ENCODE peak calls at places on chromosome 1, in four cellular contexts. One of them, this sample, is unnamed.

GRCh38 chr1:8133657-8134430 is 107.7 kb upstream of the ERRFI1 start:
- DNase-seq in GM23338: no peak
- DNase-seq in mammary epithelial cell: peak
- DNase-seq in stomach: peak
- DNase-seq in this sample: peak

GRCh38 chr1:14037101-14037807 is 337.3 kb downstream of the PRDM2 start:
- DNase-seq in GM23338: no peak
- DNase-seq in stomach: no peak
- DNase-seq in mammary epithelial cell: no peak
- DNase-seq in this sample: no peak

GRCh38 chr1:50667710-50668356 is 244.6 kb upstream of the DMRTA2 start:
- DNase-seq in GM23338: peak
- DNase-seq in mammary epithelial cell: no peak
- DNase-seq in stomach: no peak
- DNase-seq in this sample: no peak

GRCh38 chr1:228081578-228082259 is 789 bp upstream of the ARF1 start:
- DNase-seq in mammary epithelial cell: no peak
- DNase-seq in stomach: no peak
- DNase-seq in GM23338: peak
- DNase-seq in this sample: no peak

GRCh38 chr1:223219318-223219635 is 76.2 kb upstream of the TLR5 start:
- DNase-seq in mammary epithelial cell: no peak
- DNase-seq in stomach: no peak
- DNase-seq in GM23338: no peak
- DNase-seq in this sample: no peak

GRCh38 chr1:221989741-221990140 is 247.9 kb upstream of the DUSP10 start:
- DNase-seq in GM23338: no peak
- DNase-seq in mammary epithelial cell: no peak
- DNase-seq in stomach: no peak
- DNase-seq in this sample: no peak

GRCh38 chr1:9101510-9102146 is 27.3 kb downstream of the GPR157 start:
- DNase-seq in mammary epithelial cell: peak
- DNase-seq in stomach: no peak
- DNase-seq in GM23338: peak
- DNase-seq in this sample: peak

GRCh38 chr1:160261526-160261877 is 847 bp downstream of the DCAF8 start:
- DNase-seq in mammary epithelial cell: peak
- DNase-seq in GM23338: peak
- DNase-seq in stomach: peak
- DNase-seq in this sample: peak

GRCh38 chr1:189510827-189511226 is 966.8 kb downstream of the BRINP3 start:
- DNase-seq in stomach: no peak
- DNase-seq in GM23338: no peak
- DNase-seq in mammary epithelial cell: no peak
- DNase-seq in this sample: no peak

GRCh38 chr1:155773221-155773620 is 83.8 kb downstream of the GON4L start:
- DNase-seq in stomach: no peak
- DNase-seq in GM23338: no peak
- DNase-seq in mammary epithelial cell: peak
- DNase-seq in this sample: no peak

DNA sequence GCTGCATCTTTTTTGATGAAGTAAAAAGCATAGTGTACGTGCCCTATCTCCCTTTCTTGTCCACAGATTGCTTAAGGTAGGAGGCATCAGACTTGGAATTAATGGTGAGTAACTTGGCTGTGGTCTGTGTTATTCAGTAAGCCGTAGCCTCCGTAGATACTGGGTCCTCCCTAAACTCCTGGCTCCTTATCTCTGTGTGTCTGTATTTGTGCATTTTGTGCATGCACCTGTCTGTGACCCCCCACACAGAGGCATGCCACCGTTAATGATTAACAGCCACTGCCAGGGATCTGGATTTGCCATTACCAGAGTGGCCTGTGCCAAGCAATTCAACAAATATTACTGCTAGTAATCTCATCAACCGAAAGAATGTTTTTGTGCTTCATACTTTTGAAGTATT is 31.9 kb downstream of the MAP3K21 start:
- DNase-seq in GM23338: no peak
- DNase-seq in mammary epithelial cell: no peak
- DNase-seq in stomach: peak
- DNase-seq in this sample: no peak
- TF ChIP-seq CTCF in GM23338: no peak
- TF ChIP-seq CTCF in mammary epithelial cell: no peak
- TF ChIP-seq CTCF in stomach: no peak
- TF ChIP-seq CTCF in this sample: no peak

DNA sequence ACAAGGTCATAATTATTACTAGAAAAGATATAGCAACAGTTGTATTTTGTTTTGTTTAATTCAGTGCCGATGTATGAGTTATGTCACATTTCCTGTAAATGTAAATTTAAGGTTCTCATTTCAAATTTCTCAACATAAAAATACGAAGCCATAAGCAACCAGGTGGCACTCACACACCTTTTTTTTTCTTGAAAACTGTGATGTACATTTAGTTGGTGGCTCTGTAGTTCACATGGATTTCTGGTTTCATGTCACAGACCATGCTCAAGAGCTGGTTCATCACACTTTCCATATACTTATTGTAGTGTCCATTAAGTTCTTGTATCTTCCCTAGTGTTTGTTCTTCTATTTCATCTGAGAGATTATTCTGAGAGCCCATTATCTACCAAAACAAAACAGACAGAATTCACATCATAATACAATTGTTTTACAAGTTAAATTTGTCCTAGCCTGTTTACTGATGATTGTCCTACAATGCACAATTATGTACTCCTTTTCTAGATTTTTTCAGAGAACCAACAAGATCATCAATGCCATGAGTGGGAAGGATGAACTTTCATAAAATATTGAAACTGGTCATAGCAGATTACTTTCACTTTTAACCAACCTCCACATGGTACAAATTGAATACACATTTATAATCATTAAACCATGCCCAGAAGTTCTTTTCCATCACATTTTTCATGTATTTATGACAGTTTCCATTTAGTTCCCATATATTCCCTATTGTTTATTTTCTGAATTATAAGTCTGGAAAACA is 17.1 kb downstream of the ATP6V1G3 start:
- DNase-seq in mammary epithelial cell: no peak
- DNase-seq in GM23338: no peak
- DNase-seq in stomach: no peak
- DNase-seq in this sample: no peak
- TF ChIP-seq CTCF in mammary epithelial cell: no peak
- TF ChIP-seq CTCF in GM23338: no peak
- TF ChIP-seq CTCF in stomach: no peak
- TF ChIP-seq CTCF in this sample: no peak

GRCh38 chr1:4658643-4659042 is 4.2 kb downstream of the AJAP1 start:
- DNase-seq in stomach: no peak
- DNase-seq in mammary epithelial cell: no peak
- DNase-seq in GM23338: no peak
- DNase-seq in this sample: no peak

GRCh38 chr1:4660917-4661594 is 6.6 kb downstream of the AJAP1 start:
- DNase-seq in GM23338: no peak
- DNase-seq in stomach: no peak
- DNase-seq in mammary epithelial cell: no peak
- DNase-seq in this sample: no peak

GRCh38 chr1:4657920-4658585 is 3.6 kb downstream of the AJAP1 start:
- DNase-seq in stomach: no peak
- DNase-seq in GM23338: no peak
- DNase-seq in mammary epithelial cell: no peak
- DNase-seq in this sample: no peak

GRCh38 chr1:4657244-4657789 is 2.9 kb downstream of the AJAP1 start:
- DNase-seq in GM23338: no peak
- DNase-seq in stomach: no peak
- DNase-seq in mammary epithelial cell: no peak
- DNase-seq in this sample: no peak

DNA sequence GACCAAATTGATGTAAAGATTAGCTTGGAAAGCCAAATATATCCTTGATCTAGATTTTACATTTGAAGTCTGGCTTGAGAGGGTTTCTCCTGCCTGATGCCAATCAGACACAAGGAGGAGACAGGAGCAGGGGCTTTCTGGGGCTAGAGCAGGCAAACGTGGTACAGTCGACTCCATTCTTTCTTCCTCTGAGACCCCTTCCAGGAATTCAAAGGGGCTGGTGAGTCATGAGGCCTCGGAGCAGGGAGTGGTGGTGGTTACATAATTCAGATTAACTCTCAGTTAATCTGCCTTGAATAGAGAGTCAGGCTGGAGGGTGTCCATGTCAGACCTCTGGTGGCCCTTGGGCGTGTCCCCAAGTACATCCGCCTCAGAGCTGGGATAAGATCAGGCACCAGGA is 4.8 kb downstream of the AJAP1 start:
- DNase-seq in GM23338: no peak
- DNase-seq in stomach: no peak
- DNase-seq in mammary epithelial cell: no peak
- DNase-seq in this sample: no peak
- TF ChIP-seq CTCF in GM23338: no peak
- TF ChIP-seq CTCF in stomach: no peak
- TF ChIP-seq CTCF in mammary epithelial cell: no peak
- TF ChIP-seq CTCF in this sample: no peak

GRCh38 chr1:192462630-192463029 is 112.9 kb upstream of the RGS1 start:
- DNase-seq in GM23338: no peak
- DNase-seq in mammary epithelial cell: no peak
- DNase-seq in stomach: no peak
- DNase-seq in this sample: no peak

GRCh38 chr1:192463661-192464060 is 111.9 kb upstream of the RGS1 start:
- DNase-seq in GM23338: no peak
- DNase-seq in mammary epithelial cell: no peak
- DNase-seq in stomach: no peak
- DNase-seq in this sample: no peak

GRCh38 chr1:192459467-192459866 is 116.1 kb upstream of the RGS1 start:
- DNase-seq in GM23338: no peak
- DNase-seq in mammary epithelial cell: no peak
- DNase-seq in stomach: no peak
- DNase-seq in this sample: no peak

GRCh38 chr1:192461684-192462083 is 113.9 kb upstream of the RGS1 start:
- DNase-seq in GM23338: no peak
- DNase-seq in stomach: no peak
- DNase-seq in mammary epithelial cell: peak
- DNase-seq in this sample: no peak
- TF ChIP-seq CTCF in GM23338: no peak
- TF ChIP-seq CTCF in stomach: no peak
- TF ChIP-seq CTCF in mammary epithelial cell: no peak
- TF ChIP-seq CTCF in this sample: no peak

GRCh38 chr1:163063131-163064059 is 5.8 kb upstream of the RGS4 start:
- DNase-seq in GM23338: no peak
- DNase-seq in stomach: no peak
- DNase-seq in mammary epithelial cell: no peak
- DNase-seq in this sample: no peak
- TF ChIP-seq CTCF in GM23338: no peak
- TF ChIP-seq CTCF in stomach: no peak
- TF ChIP-seq CTCF in mammary epithelial cell: no peak
- TF ChIP-seq CTCF in this sample: no peak

GRCh38 chr1:231353086-231353485 is 15.0 kb downstream of the SPRTN start:
- DNase-seq in GM23338: no peak
- DNase-seq in mammary epithelial cell: no peak
- DNase-seq in stomach: no peak
- DNase-seq in this sample: no peak

GRCh38 chr1:231351816-231352215 is 13.7 kb downstream of the SPRTN start:
- DNase-seq in GM23338: no peak
- DNase-seq in mammary epithelial cell: no peak
- DNase-seq in stomach: no peak
- DNase-seq in this sample: no peak

GRCh38 chr1:231348442-231348841 is 10.3 kb downstream of the SPRTN start:
- DNase-seq in mammary epithelial cell: no peak
- DNase-seq in GM23338: no peak
- DNase-seq in stomach: no peak
- DNase-seq in this sample: no peak

DNA sequence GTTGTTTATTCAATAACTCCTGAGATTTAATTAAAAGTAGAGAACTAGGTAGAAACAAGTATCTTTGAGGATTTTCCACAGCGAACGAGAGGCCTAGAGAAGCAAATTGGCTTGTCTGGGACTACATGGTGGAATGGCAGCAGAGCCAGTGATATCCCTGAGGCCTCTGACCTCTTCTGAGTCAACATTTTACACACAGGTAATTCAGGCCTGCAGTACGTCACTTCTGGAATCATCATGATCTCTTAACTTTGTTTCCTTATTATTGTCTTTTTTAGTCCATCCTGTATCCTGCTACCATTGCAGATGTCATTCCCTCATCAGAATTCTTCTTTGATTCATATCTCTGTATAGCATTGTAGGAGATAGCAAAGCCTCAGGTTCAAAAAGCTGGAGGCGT is 9.9 kb downstream of the SPRTN start:
- DNase-seq in stomach: no peak
- DNase-seq in GM23338: no peak
- DNase-seq in mammary epithelial cell: no peak
- DNase-seq in this sample: no peak
- TF ChIP-seq CTCF in stomach: no peak
- TF ChIP-seq CTCF in GM23338: no peak
- TF ChIP-seq CTCF in mammary epithelial cell: no peak
- TF ChIP-seq CTCF in this sample: no peak

GRCh38 chr1:179955318-179955638 is 668 bp downstream of the CEP350 start:
- DNase-seq in GM23338: no peak
- DNase-seq in stomach: no peak
- DNase-seq in mammary epithelial cell: peak
- DNase-seq in this sample: no peak

GRCh38 chr1:179952181-179952580 is 2.4 kb upstream of the CEP350 start:
- DNase-seq in stomach: no peak
- DNase-seq in GM23338: no peak
- DNase-seq in mammary epithelial cell: no peak
- DNase-seq in this sample: no peak

GRCh38 chr1:179955731-179956130 is 1.1 kb downstream of the CEP350 start:
- DNase-seq in mammary epithelial cell: no peak
- DNase-seq in stomach: no peak
- DNase-seq in GM23338: no peak
- DNase-seq in this sample: no peak

GRCh38 chr1:179954494-179955317 is at the start of gene CEP350:
- DNase-seq in mammary epithelial cell: peak
- DNase-seq in stomach: peak
- DNase-seq in GM23338: peak
- DNase-seq in this sample: peak

GRCh38 chr1:179953974-179954493 is 576 bp upstream of the CEP350 start:
- DNase-seq in GM23338: peak
- DNase-seq in mammary epithelial cell: peak
- DNase-seq in stomach: no peak
- DNase-seq in this sample: peak
- TF ChIP-seq CTCF in GM23338: no peak
- TF ChIP-seq CTCF in mammary epithelial cell: peak
- TF ChIP-seq CTCF in stomach: no peak
- TF ChIP-seq CTCF in this sample: no peak

GRCh38 chr1:107897428-107898339 is 67.3 kb downstream of the VAV3 start:
- DNase-seq in GM23338: no peak
- DNase-seq in mammary epithelial cell: no peak
- DNase-seq in stomach: no peak
- DNase-seq in this sample: no peak
- TF ChIP-seq CTCF in GM23338: no peak
- TF ChIP-seq CTCF in mammary epithelial cell: no peak
- TF ChIP-seq CTCF in stomach: no peak
- TF ChIP-seq CTCF in this sample: no peak

GRCh38 chr1:40530735-40531380 is 579 bp upstream of the ZNF684 start:
- DNase-seq in GM23338: peak
- DNase-seq in stomach: no peak
- DNase-seq in mammary epithelial cell: no peak
- DNase-seq in this sample: no peak
- TF ChIP-seq CTCF in GM23338: no peak
- TF ChIP-seq CTCF in stomach: no peak
- TF ChIP-seq CTCF in mammary epithelial cell: no peak
- TF ChIP-seq CTCF in this sample: no peak